ENCODE peak calls at places on chromosomes 16 and 17, in seven cellular contexts. S is RWPE1; Z is HCT116; R is PC-9; Y is CD4-positive, alpha-beta T cell; V is sigmoid colon; A is ascending aorta. F is an unnamed sample.

GRCh38 chr17:33229028-33229427 is 64.1 kb downstream of the ASIC2 start:
- DNase-seq in Y (no peak), S (no peak), A (no peak), Z (no peak), R (no peak), V (no peak), F (no peak)

GRCh38 chr17:41998497-41998896 is 18.7 kb downstream of the DNAJC7 start:
- DNase-seq in S (no peak), A (no peak), R (no peak), V (no peak), Z (no peak), Y (no peak), F (no peak)

GRCh38 chr17:3667366-3668278 is 756 bp downstream of the TAX1BP3 start:
- DNase-seq in Z (no peak), A (peak), Y (no peak), V (peak), S (peak), R (peak), F (peak)

GRCh38 chr17:56982312-56982711 is 4.4 kb downstream of the SCPEP1 start:
- DNase-seq in S (peak), V (no peak), R (no peak), A (no peak), Z (no peak), Y (no peak), F (no peak)

GRCh38 chr17:66691644-66692500 is 143.0 kb upstream of the CACNG5 start:
- DNase-seq in Z (no peak), A (no peak), Y (no peak), S (no peak), R (peak), V (no peak), F (no peak)

GRCh38 chr17:63431939-63432804 is 13.9 kb downstream of the CYB561 start:
- DNase-seq in Y (no peak), A (no peak), V (no peak), Z (no peak), R (no peak), S (no peak), F (no peak)

GRCh38 chr16:71811261-71811803 is 2.7 kb upstream of the AP1G1 start:
- DNase-seq in R (no peak), V (no peak), A (no peak), Y (no peak), S (no peak), Z (no peak), F (no peak)

GRCh38 chr16:85057212-85057889 is 29.8 kb downstream of the KIAA0513 start:
- DNase-seq in A (no peak), S (no peak), V (no peak), Z (peak), R (peak), Y (no peak), F (no peak)

GRCh38 chr16:22007159-22007508 is 777 bp upstream of the MOSMO start:
- DNase-seq in S (no peak), Y (no peak), V (no peak), R (no peak), Z (no peak), A (no peak), F (no peak)

GRCh38 chr16:740459-740763 is 386 bp downstream of the CIAO3 start:
- DNase-seq in V (no peak), A (no peak), Y (no peak), S (no peak), R (no peak), Z (no peak), F (no peak)

GRCh38 chr17:42135664-42136653 is 13.4 kb downstream of the HSPB9 start:
- DNase-seq in Y (no peak), V (peak), Z (peak), S (peak), A (no peak), R (peak), F (no peak)

GRCh38 chr17:71613996-71614395 is 506.8 kb upstream of the SOX9 start:
- DNase-seq in A (no peak), R (no peak), V (no peak), Z (no peak), Y (no peak), S (no peak), F (no peak)

GRCh38 chr17:48631693-48632578 is 5.8 kb upstream of the HOXB9 start:
- DNase-seq in Z (no peak), R (no peak), A (no peak), Y (no peak), V (peak), S (no peak), F (no peak)

GRCh38 chr16:66895999-66896398 is 15.7 kb downstream of the PDP2 start:
- DNase-seq in A (no peak), Y (no peak), V (no peak), Z (no peak), R (no peak), S (no peak), F (no peak)

GRCh38 chr16:66155933-66156332 is 210.6 kb upstream of the CDH5 start:
- DNase-seq in S (no peak), Y (no peak), R (no peak), A (no peak), V (no peak), Z (no peak), F (no peak)

GRCh38 chr17:82338858-82339633 is 5.5 kb upstream of the SECTM1 start:
- DNase-seq in A (no peak), S (peak), V (peak), Y (no peak), R (peak), Z (peak), F (no peak)

GRCh38 chr16:89052824-89053724 is 40.6 kb upstream of the ACSF3 start:
- DNase-seq in Y (no peak), A (no peak), V (no peak), Z (peak), S (peak), R (peak), F (peak)

GRCh38 chr16:64830653-64831052 is 291.2 kb downstream of the CDH11 start:
- DNase-seq in R (no peak), Y (no peak), S (no peak), V (no peak), A (no peak), Z (no peak), F (no peak)

GRCh38 chr16:67157892-67158635 is 1.6 kb downstream of the TRADD start:
- DNase-seq in Z (no peak), V (no peak), Y (no peak), R (no peak), S (no peak), A (no peak), F (no peak)

GRCh38 chr16:79593074-79593531 is 7.4 kb downstream of the MAF start:
- DNase-seq in A (no peak), Y (no peak), Z (no peak), V (no peak), S (no peak), R (no peak), F (no peak)

GRCh38 chr17:58060596-58061191 is 22.5 kb upstream of the DYNLL2 start:
- DNase-seq in Y (no peak), V (peak), A (no peak), R (no peak), Z (no peak), S (no peak), F (no peak)

GRCh38 chr17:9003355-9004131 is 17.8 kb upstream of the NTN1 start:
- DNase-seq in R (peak), Z (no peak), A (no peak), S (no peak), Y (no peak), V (no peak), F (no peak)

GRCh38 chr16:89484923-89485679 is 5.3 kb downstream of the ANKRD11 start:
- DNase-seq in S (no peak), Y (no peak), A (no peak), V (no peak), Z (no peak), R (no peak), F (no peak)

GRCh38 chr17:75976175-75976848 is 2.7 kb downstream of the ACOX1 start:
- DNase-seq in S (no peak), R (no peak), Z (no peak), V (no peak), Y (no peak), A (no peak), F (no peak)

GRCh38 chr16:12063004-12063395 is 86.5 kb downstream of the SNX29 start:
- DNase-seq in R (no peak), Z (no peak), Y (no peak), A (no peak), S (no peak), V (no peak), F (no peak)

GRCh38 chr16:12063435-12063834 is 86.9 kb downstream of the SNX29 start:
- DNase-seq in Z (no peak), Y (no peak), R (no peak), V (no peak), S (no peak), A (no peak), F (no peak)

GRCh38 chr16:12060751-12061150 is 84.2 kb downstream of the SNX29 start:
- DNase-seq in R (no peak), Y (no peak), A (no peak), Z (no peak), S (no peak), V (peak), F (no peak)

GRCh38 chr16:12061336-12062055 is 85.0 kb downstream of the SNX29 start:
- DNase-seq in Z (no peak), R (peak), V (no peak), Y (no peak), A (no peak), S (peak), F (no peak)

GRCh38 chr16:12062343-12063003 is 85.9 kb downstream of the SNX29 start:
- DNase-seq in R (peak), Y (no peak), Z (peak), V (peak), S (peak), A (peak), F (peak)
- H3K27ac ChIP-seq in R (no peak), Y (no peak), Z (no peak), V (peak), S (peak), A (peak), F (peak)

GRCh38 chr17:36859701-36860100 is 77.6 kb upstream of the LHX1 start:
- DNase-seq in A (no peak), V (no peak), R (no peak), Z (no peak), S (no peak), Y (no peak), F (no peak)

GRCh38 chr17:36857698-36858097 is 79.6 kb upstream of the LHX1 start:
- DNase-seq in V (no peak), Z (no peak), Y (no peak), A (no peak), S (no peak), R (no peak), F (no peak)

GRCh38 chr17:36859003-36859300 is 78.3 kb upstream of the LHX1 start:
- DNase-seq in A (no peak), R (no peak), V (no peak), Y (no peak), S (no peak), Z (no peak), F (no peak)

GRCh38 chr17:36856921-36857381 is 80.3 kb upstream of the LHX1 start:
- DNase-seq in Y (no peak), R (no peak), S (no peak), V (no peak), A (no peak), Z (no peak), F (no peak)

DNA sequence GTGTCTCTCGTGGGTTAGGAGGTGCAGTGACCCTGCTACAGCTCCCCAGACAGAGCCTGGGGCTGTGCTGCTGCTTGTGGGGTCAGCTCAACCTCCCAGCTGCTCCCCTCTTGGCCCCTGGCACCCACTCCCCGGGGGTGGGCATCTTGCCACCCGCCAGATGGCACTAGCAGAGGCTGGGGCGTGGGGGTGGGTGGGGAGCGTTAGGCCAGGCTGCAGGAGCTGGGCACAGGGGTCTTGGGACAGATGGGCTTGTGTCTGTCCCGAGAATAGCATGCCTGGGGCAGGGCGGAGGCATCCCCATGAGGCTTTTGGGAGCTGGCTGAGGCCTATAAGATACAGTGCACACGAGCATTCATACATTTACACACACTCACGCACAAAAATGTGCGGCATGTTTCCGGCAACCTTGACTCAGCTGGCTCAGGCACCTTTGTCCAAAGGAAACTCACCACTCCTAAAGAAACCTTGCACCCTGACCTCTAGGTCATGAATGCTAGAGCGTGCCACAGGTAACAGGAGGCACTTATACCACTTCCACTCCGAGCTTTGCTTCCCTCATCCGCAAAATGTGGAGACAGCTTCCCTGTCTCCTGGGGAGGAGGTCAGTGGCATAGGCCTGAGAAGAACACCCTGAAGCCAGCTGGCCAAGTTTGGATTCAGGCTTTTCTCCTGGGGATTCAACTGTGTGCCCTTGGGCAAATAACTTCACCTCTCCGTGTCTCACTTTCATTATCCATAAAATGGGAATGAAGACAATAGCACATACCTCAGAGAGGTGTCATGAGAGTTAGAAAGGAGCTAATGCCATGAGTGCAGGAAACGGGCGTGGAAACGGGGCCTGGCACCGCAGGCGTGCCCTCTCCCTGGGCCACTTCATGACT is 78.9 kb upstream of the LHX1 start:
- DNase-seq in V (no peak), S (peak), Y (no peak), R (peak), Z (no peak), A (no peak), F (no peak)
- H3K27ac ChIP-seq in V (no peak), S (peak), Y (no peak), R (peak), Z (no peak), A (no peak), F (peak)

GRCh38 chr16:83706394-83706793 is 101.4 kb upstream of the HSBP1 start:
- DNase-seq in A (no peak), Y (no peak), V (no peak), S (no peak), R (no peak), Z (no peak), F (no peak)
- H3K27ac ChIP-seq in A (no peak), Y (no peak), V (no peak), S (no peak), R (no peak), Z (no peak), F (no peak)

GRCh38 chr16:2156025-2156848 is 655 bp downstream of the TRAF7 start:
- DNase-seq in Z (no peak), Y (no peak), V (no peak), A (no peak), R (no peak), S (no peak), F (no peak)

GRCh38 chr16:2157480-2158261 is 2.1 kb downstream of the TRAF7 start:
- DNase-seq in V (no peak), Y (no peak), A (no peak), S (no peak), R (peak), Z (no peak), F (no peak)

GRCh38 chr16:2155091-2156024 is at the start of gene TRAF7:
- DNase-seq in Y (peak), R (peak), Z (peak), V (peak), S (peak), A (peak), F (peak)

GRCh38 chr16:2158262-2158638 is 2.7 kb downstream of the TRAF7 start:
- DNase-seq in Y (no peak), V (no peak), A (no peak), R (no peak), S (no peak), Z (no peak), F (no peak)

GRCh38 chr16:2156849-2157224 is 1.3 kb downstream of the TRAF7 start:
- DNase-seq in R (no peak), Z (no peak), V (no peak), A (no peak), S (no peak), Y (no peak), F (no peak)
- H3K27ac ChIP-seq in R (no peak), Z (peak), V (peak), A (peak), S (peak), Y (no peak), F (no peak)

GRCh38 chr17:29518359-29518758 is 48.5 kb downstream of the ABHD15 start:
- DNase-seq in Y (no peak), S (no peak), R (no peak), A (no peak), Z (no peak), V (no peak), F (no peak)
- H3K27ac ChIP-seq in Y (no peak), S (no peak), R (no peak), A (no peak), Z (no peak), V (no peak), F (no peak)

GRCh38 chr17:14522795-14523387 is 222.0 kb downstream of the HS3ST3B1 start:
- DNase-seq in A (no peak), S (no peak), V (no peak), Y (no peak), R (no peak), Z (no peak), F (no peak)
- H3K27ac ChIP-seq in A (no peak), S (no peak), V (no peak), Y (no peak), R (no peak), Z (no peak), F (no peak)

GRCh38 chr17:43363181-43363925 is 35.4 kb upstream of the ARL4D start:
- DNase-seq in A (no peak), Z (no peak), R (no peak), Y (no peak), S (no peak), V (no peak), F (no peak)
- H3K27ac ChIP-seq in A (no peak), Z (no peak), R (no peak), Y (no peak), S (peak), V (no peak), F (no peak)

GRCh38 chr16:73544266-73544665 is 496.3 kb upstream of the ZFHX3 start:
- DNase-seq in V (no peak), S (no peak), Z (no peak), R (no peak), Y (no peak), A (no peak), F (no peak)

GRCh38 chr16:73546351-73546845 is 498.5 kb upstream of the ZFHX3 start:
- DNase-seq in Y (no peak), S (no peak), A (no peak), R (no peak), V (no peak), Z (no peak), F (no peak)

GRCh38 chr16:73549960-73550359 is 502.0 kb upstream of the ZFHX3 start:
- DNase-seq in V (no peak), R (no peak), Z (no peak), A (no peak), S (no peak), Y (no peak), F (no peak)

GRCh38 chr16:73545713-73546112 is 497.8 kb upstream of the ZFHX3 start:
- DNase-seq in Z (no peak), S (no peak), R (no peak), V (no peak), Y (no peak), A (no peak), F (no peak)
- H3K27ac ChIP-seq in Z (no peak), S (no peak), R (no peak), V (no peak), Y (no peak), A (no peak), F (no peak)

GRCh38 chr17:50514388-50514787 is 6.1 kb downstream of the MYCBPAP start:
- DNase-seq in V (no peak), Z (no peak), Y (no peak), A (no peak), S (no peak), R (no peak), F (no peak)

GRCh38 chr17:50511058-50511457 is 2.8 kb downstream of the MYCBPAP start:
- DNase-seq in A (no peak), R (peak), Z (no peak), Y (no peak), S (no peak), V (no peak), F (no peak)

GRCh38 chr17:50514936-50515702 is 6.9 kb downstream of the MYCBPAP start:
- DNase-seq in S (no peak), R (no peak), A (no peak), Y (no peak), Z (no peak), V (peak), F (no peak)

GRCh38 chr17:50516980-50517379 is 8.7 kb downstream of the MYCBPAP start:
- DNase-seq in R (no peak), Y (no peak), S (peak), A (no peak), V (no peak), Z (no peak), F (no peak)

GRCh38 chr17:50513501-50513900 is 5.3 kb downstream of the MYCBPAP start:
- DNase-seq in V (no peak), A (no peak), Y (no peak), S (no peak), R (no peak), Z (no peak), F (no peak)
- H3K27ac ChIP-seq in V (no peak), A (no peak), Y (no peak), S (no peak), R (no peak), Z (no peak), F (no peak)